ENCODE peak calls at places on chromosome 9, in nine cellular contexts. K, H, E, Q, U, I, B, O and N are unnamed samples.

GRCh38 chr9:109535365-109535764 is 37.3 kb upstream of the PTPN3 start:
- DNase-seq in B (no peak), K (no peak), O (no peak), U (no peak), I (no peak), H (no peak), Q (no peak), E (no peak), N (no peak)

GRCh38 chr9:38016375-38017120 is 52.5 kb downstream of the SHB start:
- DNase-seq in B (no peak), U (no peak), I (no peak), K (peak; percentile 80), O (no peak), E (no peak), Q (peak; percentile 64), H (no peak), N (no peak)

GRCh38 chr9:127333326-127334064 is 63.5 kb upstream of the SLC2A8 start:
- DNase-seq in B (no peak), U (no peak), E (no peak), Q (no peak), K (no peak), O (no peak), I (peak; percentile 50), H (no peak), N (no peak)

GRCh38 chr9:97543568-97543967 is 42.1 kb downstream of the TMOD1 start:
- DNase-seq in E (no peak), I (no peak), U (no peak), K (no peak), O (no peak), B (no peak), Q (no peak), H (no peak), N (no peak)

GRCh38 chr9:90129446-90129845 is 513.2 kb downstream of the DIRAS2 start:
- DNase-seq in Q (no peak), B (no peak), O (no peak), I (no peak), K (no peak), H (no peak), U (no peak), E (no peak), N (no peak)

GRCh38 chr9:10562581-10563343 is 50.0 kb downstream of the PTPRD start:
- DNase-seq in B (no peak), H (no peak), O (no peak), U (no peak), I (no peak), Q (peak; percentile 41), E (no peak), K (peak; percentile 1), N (no peak)

GRCh38 chr9:119026120-119026519 is 343.1 kb downstream of the BRINP1 start:
- DNase-seq in H (peak; percentile 63), U (no peak), K (peak; percentile 60), O (no peak), E (no peak), Q (no peak), B (no peak), I (peak; percentile 42), N (no peak)

GRCh38 chr9:116653580-116654355 is 33.3 kb upstream of the TRIM32 start:
- DNase-seq in H (peak; percentile 27), I (no peak), U (no peak), O (no peak), B (no peak), Q (no peak), K (peak; percentile 21), E (no peak), N (no peak)

GRCh38 chr9:134829356-134829937 is 51.2 kb upstream of the FCN2 start:
- DNase-seq in U (no peak), H (no peak), I (no peak), B (no peak), Q (no peak), K (no peak), O (no peak), E (no peak), N (no peak)

GRCh38 chr9:134827993-134828392 is 52.6 kb upstream of the FCN2 start:
- DNase-seq in O (no peak), U (no peak), K (no peak), B (no peak), I (no peak), E (no peak), H (no peak), Q (no peak), N (no peak)

GRCh38 chr9:134830126-134830525 is 50.5 kb upstream of the FCN2 start:
- DNase-seq in I (no peak), K (no peak), Q (no peak), U (no peak), B (no peak), H (no peak), O (no peak), E (no peak), N (no peak)

GRCh38 chr9:134827559-134827958 is 53.1 kb upstream of the FCN2 start:
- DNase-seq in K (no peak), O (no peak), Q (no peak), B (no peak), E (no peak), H (no peak), U (no peak), I (no peak), N (no peak)

DNA sequence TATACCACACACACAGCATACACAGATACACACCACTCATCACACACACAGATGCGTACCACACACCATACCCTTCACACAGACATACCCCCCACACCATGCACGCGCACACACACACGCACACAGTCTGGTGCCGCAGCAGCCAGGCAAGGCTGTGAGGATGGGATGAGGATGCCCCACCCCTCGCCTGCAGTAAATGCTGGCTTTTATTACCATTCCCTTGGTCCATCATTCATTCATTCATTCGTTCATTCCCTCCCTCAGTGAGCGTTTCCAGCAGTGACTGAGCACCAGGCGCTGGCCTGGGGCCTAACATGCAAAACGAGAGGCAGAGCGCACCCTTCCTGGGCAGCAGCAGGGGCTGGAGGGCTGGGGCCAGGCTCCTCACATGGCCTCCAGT is 51.7 kb upstream of the FCN2 start:
- DNase-seq in K (no peak), O (no peak), H (no peak), B (no peak), I (no peak), Q (no peak), E (no peak), U (no peak), N (no peak)
- TF ChIP-seq CTCF in K (no peak), O (no peak), H (no peak), B (no peak), I (no peak), Q (no peak), E (no peak), U (no peak), N (no peak)

DNA sequence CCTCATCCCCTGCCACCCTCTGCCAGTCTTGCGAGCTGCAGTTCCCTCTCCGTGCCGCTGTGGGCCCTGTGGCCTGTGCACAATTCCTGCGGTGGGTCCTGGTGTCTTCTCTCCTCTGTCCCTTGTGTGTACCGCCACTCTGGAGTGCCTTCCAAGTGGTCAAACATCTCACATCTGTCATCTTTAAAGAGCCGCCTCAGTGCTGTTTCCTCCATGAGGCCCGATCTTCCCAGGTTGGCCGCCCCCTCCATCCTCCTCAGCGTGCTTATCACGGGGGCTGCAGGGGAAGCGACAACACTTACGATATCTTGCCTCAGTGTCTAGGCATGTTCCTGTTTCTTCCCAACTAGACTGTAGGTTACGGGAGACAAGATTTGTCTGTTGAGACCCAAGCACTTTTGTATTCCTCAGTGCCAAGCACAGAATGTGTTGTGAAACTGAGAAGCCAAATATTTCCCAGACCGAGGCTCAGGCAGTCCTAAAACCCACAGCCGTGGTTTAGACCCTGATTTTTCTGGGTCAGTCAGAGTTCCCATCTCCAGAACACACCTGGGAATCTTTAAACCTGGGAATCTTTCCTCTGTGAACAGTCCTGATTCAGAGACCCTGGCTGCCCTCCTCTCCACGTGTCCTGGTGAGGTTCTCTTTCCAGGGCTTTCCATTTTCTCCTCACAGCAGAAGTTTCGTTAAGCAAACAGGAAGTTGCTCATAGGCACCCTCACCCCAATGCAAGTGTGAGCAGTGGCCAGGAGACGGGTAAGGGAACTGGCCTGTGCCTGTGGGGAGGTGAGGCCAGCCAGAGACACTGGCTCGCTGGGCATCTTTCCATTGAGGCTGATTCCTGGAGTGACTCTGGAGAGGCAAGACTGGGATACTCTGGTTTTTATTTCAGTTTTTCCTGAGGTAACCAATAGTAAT is 28.8 kb downstream of the SLC46A2 start:
- DNase-seq in I (no peak), H (peak; percentile 37), B (no peak), O (no peak), K (peak; percentile 49), E (no peak), U (no peak), Q (peak; percentile 11), N (no peak)
- TF ChIP-seq CTCF in I (no peak), H (no peak), B (no peak), O (no peak), K (no peak), E (no peak), U (no peak), Q (no peak), N (no peak)

GRCh38 chr9:112334319-112334828 is 955 bp upstream of the PTBP3 start:
- DNase-seq in E (peak; percentile 47), H (no peak), O (peak; percentile 45), I (no peak), B (peak; percentile 73), Q (no peak), K (peak; percentile 49), U (no peak), N (peak; percentile 38)

GRCh38 chr9:112332272-112332671 is 1.1 kb downstream of the PTBP3 start:
- DNase-seq in O (no peak), H (no peak), Q (no peak), E (no peak), I (no peak), U (no peak), B (no peak), K (no peak), N (no peak)

GRCh38 chr9:112332977-112333638 is at the start of gene PTBP3:
- DNase-seq in I (peak; percentile 84), B (peak; percentile 76), H (peak; percentile 82), Q (no peak), U (no peak), O (peak; percentile 80), E (peak; percentile 57), K (peak; percentile 56), N (peak; percentile 93)

GRCh38 chr9:112332674-112332976 is 794 bp downstream of the PTBP3 start:
- DNase-seq in K (no peak), B (no peak), E (no peak), O (no peak), Q (peak; percentile 49), H (no peak), I (no peak), U (no peak), N (no peak)

DNA sequence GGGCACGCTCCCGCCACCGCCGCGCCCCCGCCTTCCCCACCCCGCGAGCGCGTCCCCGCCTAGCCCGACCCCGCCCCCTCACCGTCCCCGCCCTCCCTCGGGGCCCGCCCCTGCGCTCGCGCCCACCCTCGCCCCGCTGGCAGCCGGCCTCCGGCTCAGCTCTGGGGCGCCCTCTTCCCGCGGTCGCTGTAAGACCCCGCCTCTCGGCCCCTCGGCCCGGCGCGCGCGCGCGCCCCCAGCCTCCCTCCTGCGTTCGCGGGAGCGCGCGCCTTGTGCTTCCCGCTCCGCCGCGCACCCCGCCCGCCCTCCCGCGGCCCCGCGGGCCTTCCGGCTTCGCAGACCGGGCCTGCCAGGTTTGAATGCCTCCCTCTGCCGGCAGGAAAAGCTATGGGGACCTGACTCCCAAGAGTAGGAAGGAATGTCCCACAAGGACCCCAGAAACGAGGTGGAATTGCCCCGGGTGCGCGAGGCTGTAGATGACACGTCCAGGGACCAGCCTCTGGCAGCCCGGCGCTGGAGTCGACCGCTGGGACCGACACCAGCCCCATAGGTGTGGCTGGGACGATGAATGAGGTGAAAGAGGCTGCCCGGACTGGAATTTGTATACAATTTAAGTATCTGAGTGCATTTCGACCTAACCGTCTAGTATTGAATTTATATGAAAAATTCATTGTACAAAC is 360 bp upstream of the PTBP3 start:
- DNase-seq in H (peak; percentile 97), U (peak; percentile 58), I (peak; percentile 98), E (peak; percentile 85), B (peak; percentile 91), Q (peak; percentile 90), O (peak; percentile 96), K (peak; percentile 93), N (peak; percentile 98)
- TF ChIP-seq CTCF in H (peak; percentile 58), U (peak; percentile 51), I (peak; percentile 58), E (peak; percentile 49), B (peak; percentile 20), Q (peak; percentile 74), O (peak; percentile 56), K (peak; percentile 41), N (peak; percentile 55)

DNA sequence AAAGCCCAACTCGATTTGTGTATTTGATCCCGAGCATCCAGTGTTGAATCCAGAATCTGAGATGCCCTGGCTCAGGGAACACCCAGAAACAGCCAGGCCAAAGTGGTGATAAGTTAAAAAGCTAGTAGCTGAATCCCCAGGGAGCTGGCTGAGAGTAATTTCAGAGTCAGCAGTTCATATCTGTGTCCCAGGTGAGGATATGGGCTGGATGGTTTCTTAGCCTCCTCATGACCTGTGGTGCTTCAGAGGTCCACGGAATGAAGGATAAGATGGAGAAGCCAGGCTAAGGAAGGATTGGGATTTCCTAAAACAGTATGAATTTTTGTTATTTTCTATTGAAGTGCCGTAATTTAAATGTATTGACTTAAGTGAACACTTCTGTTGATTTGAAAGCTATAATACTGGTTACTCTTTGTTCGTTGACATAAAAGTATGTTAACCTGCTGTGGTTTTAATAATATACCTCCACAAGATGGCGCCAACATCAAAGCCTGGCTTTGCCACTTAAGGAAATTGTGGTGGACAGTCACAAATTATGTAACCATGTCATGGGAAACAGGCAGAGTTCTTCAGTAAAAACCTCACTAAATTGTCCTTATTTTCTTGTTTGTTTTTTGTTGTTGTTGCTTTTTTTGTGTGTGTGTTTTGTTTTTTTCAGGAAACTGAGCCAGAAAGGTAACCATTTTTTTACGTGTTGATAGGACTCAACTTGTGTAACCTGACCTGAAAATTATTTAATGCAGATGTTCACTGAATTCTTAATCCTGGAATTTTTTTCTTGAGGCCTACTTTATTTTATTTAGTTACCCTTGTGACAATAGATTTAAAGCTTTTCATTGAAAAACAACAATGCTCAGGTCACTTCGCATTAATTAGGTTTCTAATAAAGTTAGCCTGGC is 11.4 kb downstream of the MTAP start:
- DNase-seq in I (no peak), U (peak; percentile 52), E (peak; percentile 48), K (peak; percentile 88), H (peak; percentile 57), B (peak; percentile 52), Q (peak; percentile 83), O (peak; percentile 44), N (peak; percentile 37)
- TF ChIP-seq CTCF in I (peak; percentile 66), U (peak; percentile 59), E (peak; percentile 82), K (peak; percentile 81), H (peak; percentile 90), B (peak; percentile 68), Q (peak; percentile 70), O (peak; percentile 56), N (peak; percentile 51)